ENCODE peak calls at places on chromosomes 13 and 19, in nine cellular contexts. One of them, this sample, is unnamed.

GRCh38 chr19:56597696-56598095 is 2.6 kb downstream of the ZNF71 start:
- DNase-seq in CD4-positive, alpha-beta memory T cell: no peak
- DNase-seq in breast epithelium: no peak
- DNase-seq in pancreas: no peak
- DNase-seq in body of pancreas: no peak
- DNase-seq in colonic mucosa: no peak
- DNase-seq in left ventricle myocardium inferior: no peak
- DNase-seq in A549: no peak
- DNase-seq in effector memory CD4-positive, alpha-beta T cell: no peak
- DNase-seq in this sample: no peak

GRCh38 chr19:38657633-38658222 is 10.3 kb downstream of the ACTN4 start:
- DNase-seq in CD4-positive, alpha-beta memory T cell: no peak
- DNase-seq in breast epithelium: no peak
- DNase-seq in pancreas: peak
- DNase-seq in body of pancreas: no peak
- DNase-seq in colonic mucosa: no peak
- DNase-seq in left ventricle myocardium inferior: no peak
- DNase-seq in A549: peak
- DNase-seq in effector memory CD4-positive, alpha-beta T cell: no peak
- DNase-seq in this sample: no peak

GRCh38 chr19:40739871-40740703 is 10.2 kb downstream of the ACTMAP start:
- DNase-seq in CD4-positive, alpha-beta memory T cell: no peak
- DNase-seq in breast epithelium: no peak
- DNase-seq in pancreas: no peak
- DNase-seq in body of pancreas: no peak
- DNase-seq in colonic mucosa: no peak
- DNase-seq in left ventricle myocardium inferior: no peak
- DNase-seq in A549: no peak
- DNase-seq in effector memory CD4-positive, alpha-beta T cell: no peak
- DNase-seq in this sample: no peak

GRCh38 chr13:20544186-20544914 is 18.7 kb upstream of the CRYL1 start:
- DNase-seq in CD4-positive, alpha-beta memory T cell: no peak
- DNase-seq in breast epithelium: no peak
- DNase-seq in pancreas: no peak
- DNase-seq in body of pancreas: no peak
- DNase-seq in colonic mucosa: no peak
- DNase-seq in left ventricle myocardium inferior: no peak
- DNase-seq in A549: no peak
- DNase-seq in effector memory CD4-positive, alpha-beta T cell: no peak
- DNase-seq in this sample: no peak

GRCh38 chr13:47831265-47831664 is 169.8 kb downstream of the SUCLA2 start:
- DNase-seq in CD4-positive, alpha-beta memory T cell: no peak
- DNase-seq in breast epithelium: no peak
- DNase-seq in pancreas: no peak
- DNase-seq in body of pancreas: no peak
- DNase-seq in colonic mucosa: no peak
- DNase-seq in left ventricle myocardium inferior: no peak
- DNase-seq in A549: no peak
- DNase-seq in effector memory CD4-positive, alpha-beta T cell: no peak
- DNase-seq in this sample: no peak

GRCh38 chr19:53328967-53329366 is 4.6 kb upstream of the ZNF845 start:
- DNase-seq in CD4-positive, alpha-beta memory T cell: no peak
- DNase-seq in breast epithelium: no peak
- DNase-seq in pancreas: no peak
- DNase-seq in body of pancreas: peak
- DNase-seq in colonic mucosa: no peak
- DNase-seq in left ventricle myocardium inferior: peak
- DNase-seq in A549: no peak
- DNase-seq in effector memory CD4-positive, alpha-beta T cell: no peak
- DNase-seq in this sample: peak

GRCh38 chr19:16779539-16780163 is 49.5 kb upstream of the SIN3B start:
- DNase-seq in CD4-positive, alpha-beta memory T cell: no peak
- DNase-seq in breast epithelium: no peak
- DNase-seq in pancreas: no peak
- DNase-seq in body of pancreas: no peak
- DNase-seq in colonic mucosa: no peak
- DNase-seq in left ventricle myocardium inferior: no peak
- DNase-seq in A549: no peak
- DNase-seq in effector memory CD4-positive, alpha-beta T cell: no peak
- DNase-seq in this sample: no peak

GRCh38 chr19:1102407-1103106 is 1.2 kb upstream of the GPX4 start:
- DNase-seq in CD4-positive, alpha-beta memory T cell: peak
- DNase-seq in breast epithelium: peak
- DNase-seq in pancreas: peak
- DNase-seq in body of pancreas: no peak
- DNase-seq in colonic mucosa: peak
- DNase-seq in left ventricle myocardium inferior: no peak
- DNase-seq in A549: no peak
- DNase-seq in effector memory CD4-positive, alpha-beta T cell: peak
- DNase-seq in this sample: no peak

GRCh38 chr19:37926711-37927110 is 19.7 kb downstream of the SIPA1L3 start:
- DNase-seq in CD4-positive, alpha-beta memory T cell: no peak
- DNase-seq in breast epithelium: no peak
- DNase-seq in pancreas: no peak
- DNase-seq in body of pancreas: no peak
- DNase-seq in colonic mucosa: no peak
- DNase-seq in left ventricle myocardium inferior: no peak
- DNase-seq in A549: no peak
- DNase-seq in effector memory CD4-positive, alpha-beta T cell: no peak
- DNase-seq in this sample: no peak

GRCh38 chr13:69553976-69554375 is 553.6 kb upstream of the ATXN8OS start:
- DNase-seq in CD4-positive, alpha-beta memory T cell: no peak
- DNase-seq in breast epithelium: no peak
- DNase-seq in pancreas: no peak
- DNase-seq in body of pancreas: no peak
- DNase-seq in colonic mucosa: no peak
- DNase-seq in left ventricle myocardium inferior: no peak
- DNase-seq in A549: no peak
- DNase-seq in effector memory CD4-positive, alpha-beta T cell: no peak
- DNase-seq in this sample: no peak

GRCh38 chr13:44004881-44005280 is 125.2 kb downstream of the LACC1 start:
- DNase-seq in CD4-positive, alpha-beta memory T cell: no peak
- DNase-seq in breast epithelium: no peak
- DNase-seq in pancreas: no peak
- DNase-seq in body of pancreas: no peak
- DNase-seq in colonic mucosa: no peak
- DNase-seq in left ventricle myocardium inferior: no peak
- DNase-seq in A549: no peak
- DNase-seq in effector memory CD4-positive, alpha-beta T cell: no peak
- DNase-seq in this sample: no peak

GRCh38 chr13:51255556-51255955 is 33.4 kb downstream of the FAM124A start:
- DNase-seq in CD4-positive, alpha-beta memory T cell: no peak
- DNase-seq in breast epithelium: no peak
- DNase-seq in pancreas: no peak
- DNase-seq in body of pancreas: no peak
- DNase-seq in colonic mucosa: no peak
- DNase-seq in left ventricle myocardium inferior: no peak
- DNase-seq in A549: no peak
- DNase-seq in effector memory CD4-positive, alpha-beta T cell: no peak
- DNase-seq in this sample: no peak

GRCh38 chr13:51249767-51250741 is 27.9 kb downstream of the FAM124A start:
- DNase-seq in CD4-positive, alpha-beta memory T cell: no peak
- DNase-seq in breast epithelium: no peak
- DNase-seq in pancreas: no peak
- DNase-seq in body of pancreas: peak
- DNase-seq in colonic mucosa: no peak
- DNase-seq in left ventricle myocardium inferior: no peak
- DNase-seq in A549: peak
- DNase-seq in effector memory CD4-positive, alpha-beta T cell: no peak
- DNase-seq in this sample: no peak

GRCh38 chr13:51249254-51249653 is 27.1 kb downstream of the FAM124A start:
- DNase-seq in CD4-positive, alpha-beta memory T cell: no peak
- DNase-seq in breast epithelium: no peak
- DNase-seq in pancreas: no peak
- DNase-seq in body of pancreas: no peak
- DNase-seq in colonic mucosa: no peak
- DNase-seq in left ventricle myocardium inferior: no peak
- DNase-seq in A549: no peak
- DNase-seq in effector memory CD4-positive, alpha-beta T cell: no peak
- DNase-seq in this sample: no peak

GRCh38 chr13:51251480-51251879 is 29.3 kb downstream of the FAM124A start:
- DNase-seq in CD4-positive, alpha-beta memory T cell: no peak
- DNase-seq in breast epithelium: no peak
- DNase-seq in pancreas: no peak
- DNase-seq in body of pancreas: no peak
- DNase-seq in colonic mucosa: no peak
- DNase-seq in left ventricle myocardium inferior: no peak
- DNase-seq in A549: no peak
- DNase-seq in effector memory CD4-positive, alpha-beta T cell: no peak
- DNase-seq in this sample: no peak

DNA sequence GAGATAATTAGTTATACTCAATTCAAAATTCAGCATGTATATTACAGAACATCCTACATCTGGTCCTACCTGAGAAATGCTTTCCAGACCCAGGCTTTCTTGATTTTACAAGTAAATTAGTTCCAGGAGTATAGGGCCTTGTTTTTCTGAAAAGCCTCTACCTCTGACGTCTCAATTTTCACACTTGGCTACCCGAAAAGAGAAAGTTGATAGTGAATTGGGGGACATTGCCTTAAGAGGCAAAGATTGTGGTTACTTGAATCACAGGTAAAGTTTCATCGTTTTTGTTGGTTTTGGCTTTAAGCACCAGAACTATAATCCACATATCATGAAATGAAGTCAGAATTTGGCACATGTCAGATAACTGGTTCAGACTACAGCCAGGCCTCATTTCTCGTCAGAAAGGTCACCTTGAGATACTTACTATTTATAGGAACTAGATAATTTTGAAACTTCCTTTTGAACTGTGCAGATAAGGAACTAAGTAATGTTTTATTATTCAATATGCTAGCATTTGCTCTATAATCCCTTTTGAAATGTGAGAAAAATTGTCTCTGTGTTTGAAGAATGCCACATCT is 30.8 kb downstream of the FAM124A start:
- DNase-seq in CD4-positive, alpha-beta memory T cell: no peak
- DNase-seq in breast epithelium: no peak
- DNase-seq in pancreas: no peak
- DNase-seq in body of pancreas: no peak
- DNase-seq in colonic mucosa: no peak
- DNase-seq in left ventricle myocardium inferior: no peak
- DNase-seq in A549: no peak
- DNase-seq in effector memory CD4-positive, alpha-beta T cell: no peak
- DNase-seq in this sample: no peak
- H3K27ac ChIP-seq in CD4-positive, alpha-beta memory T cell: no peak
- H3K27ac ChIP-seq in breast epithelium: no peak
- H3K27ac ChIP-seq in pancreas: no peak
- H3K27ac ChIP-seq in body of pancreas: no peak
- H3K27ac ChIP-seq in colonic mucosa: no peak
- H3K27ac ChIP-seq in left ventricle myocardium inferior: peak
- H3K27ac ChIP-seq in A549: no peak
- H3K27ac ChIP-seq in effector memory CD4-positive, alpha-beta T cell: no peak
- H3K27ac ChIP-seq in this sample: no peak

GRCh38 chr19:43638214-43638990 is 1.2 kb downstream of the CADM4 start:
- DNase-seq in CD4-positive, alpha-beta memory T cell: no peak
- DNase-seq in breast epithelium: no peak
- DNase-seq in pancreas: no peak
- DNase-seq in body of pancreas: no peak
- DNase-seq in colonic mucosa: no peak
- DNase-seq in left ventricle myocardium inferior: no peak
- DNase-seq in A549: no peak
- DNase-seq in effector memory CD4-positive, alpha-beta T cell: no peak
- DNase-seq in this sample: no peak
- H3K4me3 ChIP-seq in CD4-positive, alpha-beta memory T cell: no peak
- H3K4me3 ChIP-seq in breast epithelium: peak
- H3K4me3 ChIP-seq in pancreas: no peak
- H3K4me3 ChIP-seq in body of pancreas: no peak
- H3K4me3 ChIP-seq in colonic mucosa: no peak
- H3K4me3 ChIP-seq in left ventricle myocardium inferior: peak
- H3K4me3 ChIP-seq in A549: no peak
- H3K4me3 ChIP-seq in effector memory CD4-positive, alpha-beta T cell: no peak
- H3K4me3 ChIP-seq in this sample: no peak

DNA sequence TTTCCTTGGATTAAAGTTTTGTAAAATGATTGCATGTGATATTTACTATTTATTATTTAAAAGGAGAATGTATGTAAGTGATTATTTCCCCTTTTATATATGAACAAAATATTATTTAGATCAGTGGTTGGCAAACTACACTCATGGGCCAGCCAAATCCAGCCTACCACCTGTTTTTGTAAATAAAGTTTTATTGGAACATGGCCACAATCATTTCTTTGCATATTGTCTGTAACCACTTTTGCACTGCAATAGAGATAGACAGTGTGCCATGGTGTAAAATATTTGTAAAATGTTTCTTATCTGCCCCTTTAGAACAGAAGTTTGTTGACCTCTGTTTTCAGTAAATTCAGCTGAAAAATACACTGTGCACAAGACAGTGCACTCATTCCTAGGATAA is 426.4 kb downstream of the MYO16 start:
- DNase-seq in CD4-positive, alpha-beta memory T cell: no peak
- DNase-seq in breast epithelium: no peak
- DNase-seq in pancreas: no peak
- DNase-seq in body of pancreas: no peak
- DNase-seq in colonic mucosa: no peak
- DNase-seq in left ventricle myocardium inferior: no peak
- DNase-seq in A549: no peak
- DNase-seq in effector memory CD4-positive, alpha-beta T cell: no peak
- DNase-seq in this sample: no peak
- H3K27ac ChIP-seq in CD4-positive, alpha-beta memory T cell: no peak
- H3K27ac ChIP-seq in breast epithelium: no peak
- H3K27ac ChIP-seq in pancreas: no peak
- H3K27ac ChIP-seq in body of pancreas: no peak
- H3K27ac ChIP-seq in colonic mucosa: no peak
- H3K27ac ChIP-seq in left ventricle myocardium inferior: no peak
- H3K27ac ChIP-seq in A549: no peak
- H3K27ac ChIP-seq in effector memory CD4-positive, alpha-beta T cell: no peak
- H3K27ac ChIP-seq in this sample: no peak

GRCh38 chr13:36131931-36132297 is 732 bp upstream of the DCLK1 start:
- DNase-seq in CD4-positive, alpha-beta memory T cell: no peak
- DNase-seq in breast epithelium: no peak
- DNase-seq in pancreas: no peak
- DNase-seq in body of pancreas: no peak
- DNase-seq in colonic mucosa: peak
- DNase-seq in left ventricle myocardium inferior: peak
- DNase-seq in A549: no peak
- DNase-seq in effector memory CD4-positive, alpha-beta T cell: no peak
- DNase-seq in this sample: peak
- H3K4me3 ChIP-seq in CD4-positive, alpha-beta memory T cell: no peak
- H3K4me3 ChIP-seq in breast epithelium: peak
- H3K4me3 ChIP-seq in pancreas: no peak
- H3K4me3 ChIP-seq in body of pancreas: no peak
- H3K4me3 ChIP-seq in colonic mucosa: no peak
- H3K4me3 ChIP-seq in left ventricle myocardium inferior: peak
- H3K4me3 ChIP-seq in A549: no peak
- H3K4me3 ChIP-seq in effector memory CD4-positive, alpha-beta T cell: no peak
- H3K4me3 ChIP-seq in this sample: peak

GRCh38 chr19:35546532-35546931 is 1.1 kb downstream of the TMEM147 start:
- DNase-seq in CD4-positive, alpha-beta memory T cell: no peak
- DNase-seq in breast epithelium: no peak
- DNase-seq in pancreas: no peak
- DNase-seq in body of pancreas: no peak
- DNase-seq in colonic mucosa: no peak
- DNase-seq in left ventricle myocardium inferior: no peak
- DNase-seq in A549: no peak
- DNase-seq in effector memory CD4-positive, alpha-beta T cell: no peak
- DNase-seq in this sample: no peak
- H3K27ac ChIP-seq in CD4-positive, alpha-beta memory T cell: no peak
- H3K27ac ChIP-seq in breast epithelium: no peak
- H3K27ac ChIP-seq in pancreas: no peak
- H3K27ac ChIP-seq in body of pancreas: no peak
- H3K27ac ChIP-seq in colonic mucosa: no peak
- H3K27ac ChIP-seq in left ventricle myocardium inferior: no peak
- H3K27ac ChIP-seq in A549: peak
- H3K27ac ChIP-seq in effector memory CD4-positive, alpha-beta T cell: peak
- H3K27ac ChIP-seq in this sample: no peak

GRCh38 chr19:11089254-11090013 is at the start of gene LDLR:
- DNase-seq in CD4-positive, alpha-beta memory T cell: peak
- DNase-seq in breast epithelium: peak
- DNase-seq in pancreas: peak
- DNase-seq in body of pancreas: peak
- DNase-seq in colonic mucosa: peak
- DNase-seq in left ventricle myocardium inferior: peak
- DNase-seq in A549: peak
- DNase-seq in effector memory CD4-positive, alpha-beta T cell: peak
- DNase-seq in this sample: peak
- H3K4me3 ChIP-seq in CD4-positive, alpha-beta memory T cell: peak
- H3K4me3 ChIP-seq in breast epithelium: peak
- H3K4me3 ChIP-seq in pancreas: peak
- H3K4me3 ChIP-seq in body of pancreas: peak
- H3K4me3 ChIP-seq in colonic mucosa: peak
- H3K4me3 ChIP-seq in left ventricle myocardium inferior: peak
- H3K4me3 ChIP-seq in A549: peak
- H3K4me3 ChIP-seq in effector memory CD4-positive, alpha-beta T cell: peak
- H3K4me3 ChIP-seq in this sample: peak